ENCODE peak calls at places on chromosomes 1 and 21, in six cellular contexts. K is AG04450, V is mucosa of descending colon, Z is lower leg skin, C is mesendoderm, H is adrenal gland. O is an unnamed sample.

GRCh38 chr1:3940081-3940755 is 40.1 kb upstream of the C1orf174 start:
- DNase-seq in K (no peak), V (no peak), Z (no peak), C (no peak), H (no peak), O (no peak)

GRCh38 chr1:154767315-154768240 is 102.5 kb downstream of the KCNN3 start:
- DNase-seq in K (no peak), V (no peak), Z (peak), C (peak), H (no peak), O (no peak)

GRCh38 chr1:82143108-82143833 is 342.5 kb downstream of the ADGRL2 start:
- DNase-seq in K (no peak), V (no peak), Z (no peak), C (no peak), H (no peak), O (no peak)

GRCh38 chr1:209409786-209410185 is 173.7 kb upstream of the CAMK1G start:
- DNase-seq in K (peak), V (no peak), Z (no peak), C (peak), H (no peak), O (no peak)

GRCh38 chr1:172401907-172402306 is 18.6 kb upstream of the C1orf105 start:
- DNase-seq in K (no peak), V (no peak), Z (no peak), C (peak), H (no peak), O (peak)

GRCh38 chr1:244603498-244603897 is 49.4 kb upstream of the DESI2 start:
- DNase-seq in K (no peak), V (no peak), Z (no peak), C (peak), H (no peak), O (peak)

GRCh38 chr1:30879126-30879786 is 29.3 kb downstream of the SDC3 start:
- DNase-seq in K (no peak), V (no peak), Z (no peak), C (no peak), H (no peak), O (no peak)

GRCh38 chr1:24695202-24695974 is 49.9 kb upstream of the CLIC4 start:
- DNase-seq in K (no peak), V (no peak), Z (no peak), C (peak), H (no peak), O (no peak)

GRCh38 chr1:53765656-53766055 is 26.7 kb upstream of the GLIS1 start:
- DNase-seq in K (no peak), V (no peak), Z (no peak), C (peak), H (no peak), O (no peak)

GRCh38 chr1:1434131-1434811 is 1.2 kb upstream of the VWA1 start:
- DNase-seq in K (no peak), V (peak), Z (peak), C (peak), H (peak), O (no peak)

GRCh38 chr1:154479764-154480421 is 22.1 kb upstream of the TDRD10 start:
- DNase-seq in K (peak), V (peak), Z (peak), C (peak), H (peak), O (peak)

GRCh38 chr21:14492890-14493289 is 53.2 kb downstream of the SAMSN1 start:
- DNase-seq in K (no peak), V (no peak), Z (no peak), C (no peak), H (no peak), O (no peak)

GRCh38 chr1:71509051-71509595 is 428.3 kb upstream of the ZRANB2 start:
- DNase-seq in K (no peak), V (no peak), Z (no peak), C (peak), H (no peak), O (no peak)

GRCh38 chr1:3872546-3872945 is 15.3 kb downstream of the DFFB start:
- DNase-seq in K (no peak), V (no peak), Z (no peak), C (no peak), H (no peak), O (no peak)

GRCh38 chr1:226821719-226822085 is 48.7 kb upstream of the PSEN2 start:
- DNase-seq in K (peak), V (no peak), Z (no peak), C (no peak), H (no peak), O (no peak)

GRCh38 chr1:42146916-42147320 is 6.3 kb upstream of the GUCA2B start:
- DNase-seq in K (no peak), V (peak), Z (peak), C (peak), H (peak), O (peak)

GRCh38 chr1:2252423-2252822 is 24.3 kb downstream of the SKI start:
- DNase-seq in K (no peak), V (no peak), Z (no peak), C (no peak), H (no peak), O (no peak)

GRCh38 chr1:198850196-198850595 is 211.4 kb downstream of the PTPRC start:
- DNase-seq in K (no peak), V (no peak), Z (no peak), C (no peak), H (no peak), O (no peak)

GRCh38 chr1:110604586-110605148 is 1.5 kb downstream of the KCNA2 start:
- DNase-seq in K (no peak), V (no peak), Z (peak), C (no peak), H (no peak), O (no peak)

GRCh38 chr1:110605901-110606783 is at the start of gene KCNA2:
- DNase-seq in K (no peak), V (no peak), Z (peak), C (peak), H (no peak), O (no peak)

GRCh38 chr1:110606784-110607662 is 865 bp upstream of the KCNA2 start:
- DNase-seq in K (no peak), V (no peak), Z (peak), C (peak), H (no peak), O (no peak)

GRCh38 chr1:110607663-110608230 is 1.6 kb upstream of the KCNA2 start:
- DNase-seq in K (no peak), V (no peak), Z (peak), C (peak), H (no peak), O (no peak)

GRCh38 chr1:110605446-110605845 is 712 bp downstream of the KCNA2 start:
- DNase-seq in K (no peak), V (no peak), Z (peak), C (peak), H (no peak), O (no peak)
- H3K4me3 ChIP-seq in K (no peak), V (no peak), Z (no peak), C (no peak), H (no peak), O (no peak)

GRCh38 chr1:38014171-38014570 is 1.6 kb downstream of the UTP11 start:
- DNase-seq in K (no peak), V (no peak), Z (no peak), C (no peak), H (no peak), O (no peak)
- H3K4me3 ChIP-seq in K (peak), V (no peak), Z (no peak), C (no peak), H (peak), O (no peak)

GRCh38 chr1:150372580-150372979 is 8.6 kb downstream of the RPRD2 start:
- DNase-seq in K (no peak), V (no peak), Z (no peak), C (no peak), H (no peak), O (no peak)

GRCh38 chr1:150365945-150366344 is 2.0 kb downstream of the RPRD2 start:
- DNase-seq in K (no peak), V (no peak), Z (peak), C (no peak), H (no peak), O (peak)

GRCh38 chr1:150376110-150376509 is 12.2 kb downstream of the RPRD2 start:
- DNase-seq in K (no peak), V (no peak), Z (no peak), C (no peak), H (no peak), O (no peak)

GRCh38 chr1:150366416-150367296 is 2.7 kb downstream of the RPRD2 start:
- DNase-seq in K (no peak), V (no peak), Z (peak), C (peak), H (no peak), O (no peak)

GRCh38 chr1:150371110-150371509 is 7.2 kb downstream of the RPRD2 start:
- DNase-seq in K (no peak), V (no peak), Z (no peak), C (no peak), H (no peak), O (no peak)
- H3K4me3 ChIP-seq in K (no peak), V (no peak), Z (no peak), C (no peak), H (no peak), O (no peak)

GRCh38 chr1:159141584-159142518 is 29.6 kb upstream of the CADM3 start:
- DNase-seq in K (no peak), V (no peak), Z (no peak), C (peak), H (no peak), O (no peak)
- H3K4me3 ChIP-seq in K (peak), V (no peak), Z (no peak), C (no peak), H (no peak), O (no peak)

GRCh38 chr21:43867332-43867703 is 2.3 kb downstream of the AGPAT3 start:
- DNase-seq in K (no peak), V (no peak), Z (no peak), C (no peak), H (no peak), O (no peak)
- H3K4me3 ChIP-seq in K (no peak), V (no peak), Z (no peak), C (no peak), H (no peak), O (no peak)

GRCh38 chr1:116116040-116116439 is 4.8 kb downstream of the MAB21L3 start:
- DNase-seq in K (no peak), V (no peak), Z (no peak), C (no peak), H (no peak), O (no peak)

GRCh38 chr1:116113615-116114014 is 2.4 kb downstream of the MAB21L3 start:
- DNase-seq in K (no peak), V (no peak), Z (no peak), C (no peak), H (no peak), O (no peak)

GRCh38 chr1:116112388-116113140 is 1.4 kb downstream of the MAB21L3 start:
- DNase-seq in K (no peak), V (no peak), Z (no peak), C (no peak), H (no peak), O (no peak)

GRCh38 chr1:116118471-116118870 is 7.3 kb downstream of the MAB21L3 start:
- DNase-seq in K (no peak), V (no peak), Z (no peak), C (no peak), H (no peak), O (no peak)

DNA sequence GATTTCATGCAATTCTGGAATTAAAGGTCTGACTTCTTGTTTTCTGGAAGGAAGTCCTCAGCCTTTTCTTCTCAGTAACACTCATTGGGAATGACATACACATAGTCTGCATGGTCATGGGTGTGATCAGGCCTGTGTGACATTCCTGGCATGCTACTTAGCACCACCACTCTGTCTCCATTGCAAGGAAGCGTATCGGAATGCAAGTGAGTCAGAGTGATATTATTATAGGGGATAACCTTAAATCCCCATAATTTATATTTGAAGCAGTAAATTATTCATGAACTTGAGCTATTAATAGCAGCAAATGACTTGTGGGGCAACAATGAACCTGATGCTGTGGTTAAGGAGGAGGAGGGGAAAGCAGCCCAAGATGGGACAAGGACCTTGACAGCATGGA is 4.3 kb downstream of the MAB21L3 start:
- DNase-seq in K (no peak), V (no peak), Z (no peak), C (peak), H (no peak), O (no peak)
- H3K4me3 ChIP-seq in K (no peak), V (no peak), Z (no peak), C (no peak), H (no peak), O (no peak)

GRCh38 chr1:47976728-47977127 is 20.5 kb downstream of the TRABD2B start:
- DNase-seq in K (no peak), V (no peak), Z (no peak), C (no peak), H (no peak), O (no peak)

GRCh38 chr1:47978486-47978885 is 18.7 kb downstream of the TRABD2B start:
- DNase-seq in K (no peak), V (peak), Z (no peak), C (no peak), H (no peak), O (no peak)

GRCh38 chr1:47975302-47975921 is 21.8 kb downstream of the TRABD2B start:
- DNase-seq in K (no peak), V (no peak), Z (no peak), C (no peak), H (no peak), O (no peak)

GRCh38 chr1:47972864-47973437 is 24.2 kb downstream of the TRABD2B start:
- DNase-seq in K (no peak), V (no peak), Z (no peak), C (no peak), H (no peak), O (no peak)

GRCh38 chr1:47976267-47976666 is 20.9 kb downstream of the TRABD2B start:
- DNase-seq in K (no peak), V (no peak), Z (no peak), C (peak), H (no peak), O (no peak)
- H3K4me3 ChIP-seq in K (no peak), V (no peak), Z (no peak), C (no peak), H (no peak), O (no peak)

GRCh38 chr1:41048540-41048939 is 27.0 kb upstream of the SLFNL1 start:
- DNase-seq in K (no peak), V (no peak), Z (no peak), C (no peak), H (no peak), O (no peak)

GRCh38 chr1:41041866-41042265 is 20.3 kb upstream of the SLFNL1 start:
- DNase-seq in K (no peak), V (no peak), Z (peak), C (no peak), H (no peak), O (no peak)

GRCh38 chr1:41044197-41044596 is 22.7 kb upstream of the SLFNL1 start:
- DNase-seq in K (no peak), V (peak), Z (peak), C (no peak), H (no peak), O (peak)

GRCh38 chr1:41045740-41046139 is 24.2 kb upstream of the SLFNL1 start:
- DNase-seq in K (no peak), V (peak), Z (peak), C (no peak), H (no peak), O (peak)

GRCh38 chr1:41046347-41046775 is 24.8 kb upstream of the SLFNL1 start:
- DNase-seq in K (no peak), V (peak), Z (no peak), C (no peak), H (no peak), O (peak)
- H3K4me3 ChIP-seq in K (no peak), V (no peak), Z (no peak), C (no peak), H (no peak), O (no peak)

GRCh38 chr1:51296379-51297357 is 33.7 kb downstream of the TTC39A start:
- DNase-seq in K (peak), V (peak), Z (peak), C (peak), H (peak), O (peak)
- H3K4me3 ChIP-seq in K (no peak), V (no peak), Z (no peak), C (no peak), H (peak), O (peak)